ENCODE peak calls at places on chromosomes 1 and 21, in nine cellular contexts. M, K, U, Q, E, Y, N, G and X are unnamed samples.

GRCh38 chr1:54546651-54547348 is 1.2 kb upstream of the ACOT11 start:
- DNase-seq in M (no peak), K (no peak), U (no peak), Q (no peak), E (no peak), Y (no peak), N (no peak), G (peak; percentile 33), X (peak; percentile 88)

GRCh38 chr1:38891753-38892152 is 10.4 kb upstream of the GJA9 start:
- DNase-seq in M (no peak), K (peak; percentile 17), U (no peak), Q (no peak), E (no peak), Y (no peak), N (no peak), G (peak; percentile 17), X (no peak)

GRCh38 chr21:37770496-37770895 is 145.8 kb downstream of the KCNJ6 start:
- DNase-seq in M (no peak), K (no peak), U (no peak), Q (no peak), E (no peak), Y (no peak), N (no peak), G (no peak), X (no peak)

GRCh38 chr1:77313491-77313890 is 31.7 kb downstream of the AK5 start:
- DNase-seq in M (peak; percentile 12), K (peak; percentile 38), U (peak; percentile 64), Q (peak; percentile 38), E (no peak), Y (no peak), N (no peak), G (peak; percentile 5), X (peak; percentile 21)

GRCh38 chr1:8176279-8176678 is 141.6 kb upstream of the SLC45A1 start:
- DNase-seq in M (no peak), K (no peak), U (no peak), Q (no peak), E (no peak), Y (no peak), N (no peak), G (no peak), X (no peak)

GRCh38 chr1:156052862-156053769 is 482 bp downstream of the UBQLN4 start:
- DNase-seq in M (peak; percentile 77), K (peak; percentile 81), U (peak; percentile 90), Q (peak; percentile 78), E (peak; percentile 20), Y (peak; percentile 45), N (no peak), G (peak; percentile 85), X (peak; percentile 57)

GRCh38 chr1:119372493-119373086 is 4.0 kb downstream of the HAO2 start:
- DNase-seq in M (no peak), K (peak; percentile 59), U (no peak), Q (peak; percentile 56), E (no peak), Y (no peak), N (no peak), G (peak; percentile 57), X (no peak)

GRCh38 chr1:180594723-180595122 is 36.0 kb downstream of the OVAAL start:
- DNase-seq in M (no peak), K (no peak), U (no peak), Q (no peak), E (no peak), Y (no peak), N (no peak), G (peak; percentile 27), X (no peak)

GRCh38 chr1:246122071-246122470 is 385.0 kb downstream of the SMYD3 start:
- DNase-seq in M (no peak), K (no peak), U (no peak), Q (no peak), E (no peak), Y (no peak), N (no peak), G (no peak), X (no peak)

GRCh38 chr1:185931438-185931837 is 197.2 kb downstream of the HMCN1 start:
- DNase-seq in M (no peak), K (no peak), U (no peak), Q (no peak), E (no peak), Y (no peak), N (no peak), G (no peak), X (no peak)

GRCh38 chr1:197024460-197024859 is 42.6 kb downstream of the F13B start:
- DNase-seq in M (no peak), K (no peak), U (no peak), Q (no peak), E (no peak), Y (no peak), N (no peak), G (peak; percentile 17), X (no peak)

GRCh38 chr1:226657788-226658537 is 81.1 kb downstream of the ITPKB start:
- DNase-seq in M (no peak), K (no peak), U (no peak), Q (no peak), E (no peak), Y (no peak), N (no peak), G (no peak), X (no peak)

GRCh38 chr1:85850238-85850637 is 142.0 kb upstream of the ZNHIT6 start:
- DNase-seq in M (no peak), K (peak; percentile 97), U (no peak), Q (no peak), E (no peak), Y (peak; percentile 73), N (no peak), G (peak; percentile 94), X (no peak)

GRCh38 chr1:50538476-50538875 is 115.2 kb upstream of the DMRTA2 start:
- DNase-seq in M (no peak), K (no peak), U (no peak), Q (no peak), E (no peak), Y (no peak), N (no peak), G (no peak), X (no peak)

GRCh38 chr1:115184951-115185331 is 95.6 kb upstream of the TSPAN2 start:
- DNase-seq in M (no peak), K (peak; percentile 86), U (no peak), Q (no peak), E (no peak), Y (no peak), N (no peak), G (peak; percentile 94), X (no peak)

GRCh38 chr1:68104155-68104554 is 53.7 kb upstream of the DIRAS3 start:
- DNase-seq in M (no peak), K (peak; percentile 40), U (no peak), Q (no peak), E (no peak), Y (no peak), N (no peak), G (peak; percentile 46), X (no peak)

GRCh38 chr1:13818926-13819325 is 118.9 kb downstream of the PRDM2 start:
- DNase-seq in M (no peak), K (no peak), U (no peak), Q (no peak), E (no peak), Y (no peak), N (no peak), G (no peak), X (no peak)

GRCh38 chr21:44582980-44583799 is 2.8 kb upstream of the KRTAP10-5 start:
- DNase-seq in M (no peak), K (no peak), U (no peak), Q (no peak), E (no peak), Y (no peak), N (no peak), G (no peak), X (no peak)

GRCh38 chr1:76083189-76083588 is 8.6 kb downstream of the ST6GALNAC3 start:
- DNase-seq in M (no peak), K (no peak), U (no peak), Q (no peak), E (no peak), Y (no peak), N (no peak), G (no peak), X (no peak)

GRCh38 chr21:38487906-38488639 is 10.2 kb downstream of the ERG start:
- DNase-seq in M (no peak), K (no peak), U (no peak), Q (no peak), E (no peak), Y (no peak), N (no peak), G (no peak), X (no peak)

GRCh38 chr1:162639718-162640117 is 7.5 kb downstream of the DDR2 start:
- DNase-seq in M (no peak), K (no peak), U (no peak), Q (no peak), E (no peak), Y (no peak), N (no peak), G (no peak), X (no peak)

GRCh38 chr1:185965870-185966269 is 231.7 kb downstream of the HMCN1 start:
- DNase-seq in M (no peak), K (no peak), U (no peak), Q (no peak), E (no peak), Y (no peak), N (no peak), G (peak; percentile 22), X (no peak)

GRCh38 chr1:219298581-219299148 is 125.0 kb downstream of the LYPLAL1 start:
- DNase-seq in M (no peak), K (no peak), U (no peak), Q (no peak), E (no peak), Y (no peak), N (no peak), G (peak; percentile 45), X (no peak)

GRCh38 chr1:11765661-11766428 is 3.9 kb downstream of the C1orf167 start:
- DNase-seq in M (no peak), K (no peak), U (no peak), Q (no peak), E (no peak), Y (no peak), N (no peak), G (no peak), X (no peak)

GRCh38 chr1:221532071-221532755 is 209.7 kb downstream of the DUSP10 start:
- DNase-seq in M (no peak), K (no peak), U (no peak), Q (no peak), E (no peak), Y (no peak), N (no peak), G (no peak), X (no peak)

GRCh38 chr1:230317823-230318819 is 108.0 kb downstream of the PGBD5 start:
- DNase-seq in M (no peak), K (no peak), U (no peak), Q (no peak), E (no peak), Y (no peak), N (no peak), G (no peak), X (no peak)

GRCh38 chr1:207004931-207005830 is 27.4 kb downstream of the C1orf116 start:
- DNase-seq in M (no peak), K (peak; percentile 89), U (peak; percentile 67), Q (peak; percentile 67), E (no peak), Y (peak; percentile 56), N (no peak), G (peak; percentile 87), X (peak; percentile 22)

GRCh38 chr21:28834335-28835238 is 158.1 kb downstream of the LTN1 start:
- DNase-seq in M (no peak), K (no peak), U (no peak), Q (no peak), E (no peak), Y (no peak), N (no peak), G (no peak), X (no peak)

GRCh38 chr1:231778009-231778719 is 151.6 kb downstream of the DISC1 start:
- DNase-seq in M (no peak), K (no peak), U (no peak), Q (no peak), E (no peak), Y (no peak), N (no peak), G (peak; percentile 25), X (no peak)

GRCh38 chr1:67664048-67664447 is 21.0 kb upstream of the GADD45A start:
- DNase-seq in M (no peak), K (peak; percentile 45), U (no peak), Q (no peak), E (no peak), Y (no peak), N (no peak), G (no peak), X (no peak)